ENCODE peak calls at places on chromosomes 16 and 17, in four cellular contexts. J, H, T and K are unnamed samples.

GRCh38 chr17:48037036-48037881 is at the start of gene COPZ2:
- DNase-seq in T (no peak), H (peak), J (no peak), K (peak)

GRCh38 chr16:30753596-30753995 is 5.4 kb downstream of the PHKG2 start:
- DNase-seq in J (no peak), H (no peak), T (no peak), K (no peak)

GRCh38 chr17:83053779-83054451 is 25.5 kb upstream of the METRNL start:
- DNase-seq in H (no peak), J (no peak), T (no peak), K (no peak)

GRCh38 chr17:77740481-77740880 is 218.0 kb upstream of the TNRC6C start:
- DNase-seq in T (no peak), H (no peak), J (no peak), K (peak)

GRCh38 chr17:72342582-72343527 is 222.0 kb downstream of the SOX9 start:
- DNase-seq in H (no peak), T (peak), J (no peak), K (no peak)

GRCh38 chr17:37160940-37161339 is 212.2 kb downstream of the AATF start:
- DNase-seq in J (no peak), T (no peak), H (no peak), K (no peak)

GRCh38 chr17:76682306-76682705 is 28.5 kb downstream of the MXRA7 start:
- DNase-seq in T (no peak), H (no peak), J (no peak), K (no peak)

GRCh38 chr17:46197526-46197925 is 4.3 kb upstream of the KANSL1 start:
- DNase-seq in J (no peak), H (no peak), T (no peak), K (no peak)

GRCh38 chr17:63698381-63698885 is 1.5 kb downstream of the LIMD2 start:
- DNase-seq in T (no peak), J (no peak), H (no peak), K (no peak)

GRCh38 chr16:90083139-90083538 is 6.0 kb upstream of the PRDM7 start:
- DNase-seq in T (no peak), H (no peak), J (no peak), K (no peak)

GRCh38 chr17:8161289-8162231 is 1.2 kb downstream of the VAMP2 start:
- DNase-seq in H (no peak), J (no peak), T (no peak), K (no peak)

GRCh38 chr16:22063888-22064467 is 28.4 kb upstream of the VWA3A start:
- DNase-seq in J (no peak), T (no peak), H (no peak), K (no peak)

GRCh38 chr17:72426948-72427760 is 306.3 kb downstream of the SOX9 start:
- DNase-seq in J (no peak), T (no peak), H (peak), K (no peak)

GRCh38 chr16:28165549-28166046 is 46.2 kb downstream of the XPO6 start:
- DNase-seq in J (no peak), H (no peak), T (no peak), K (no peak)

GRCh38 chr16:28157768-28158535 is 53.8 kb downstream of the XPO6 start:
- DNase-seq in T (no peak), H (no peak), J (no peak), K (no peak)

GRCh38 chr16:28163699-28164584 is 47.8 kb downstream of the XPO6 start:
- DNase-seq in H (no peak), J (no peak), T (no peak), K (no peak)

GRCh38 chr16:28162326-28162877 is 49.4 kb downstream of the XPO6 start:
- DNase-seq in J (no peak), H (no peak), T (no peak), K (no peak)

GRCh38 chr16:28161626-28162025 is 50.1 kb downstream of the XPO6 start:
- DNase-seq in H (no peak), J (no peak), T (no peak), K (no peak)
- TF ChIP-seq USF1 in H (no peak), J (no peak), T (no peak), K (no peak)

GRCh38 chr16:86067516-86067915 is 168.6 kb downstream of the IRF8 start:
- DNase-seq in J (no peak), H (no peak), T (no peak), K (no peak)

GRCh38 chr16:86069736-86070298 is 170.9 kb downstream of the IRF8 start:
- DNase-seq in J (no peak), T (no peak), H (no peak), K (no peak)

GRCh38 chr16:86067936-86068335 is 169.0 kb downstream of the IRF8 start:
- DNase-seq in T (no peak), H (no peak), J (no peak), K (no peak)

GRCh38 chr16:86070511-86070910 is 171.5 kb downstream of the IRF8 start:
- DNase-seq in T (no peak), H (no peak), J (no peak), K (no peak)

GRCh38 chr16:86068722-86069121 is 169.8 kb downstream of the IRF8 start:
- DNase-seq in J (no peak), T (no peak), H (no peak), K (no peak)
- TF ChIP-seq USF1 in J (no peak), T (no peak), H (no peak), K (no peak)

DNA sequence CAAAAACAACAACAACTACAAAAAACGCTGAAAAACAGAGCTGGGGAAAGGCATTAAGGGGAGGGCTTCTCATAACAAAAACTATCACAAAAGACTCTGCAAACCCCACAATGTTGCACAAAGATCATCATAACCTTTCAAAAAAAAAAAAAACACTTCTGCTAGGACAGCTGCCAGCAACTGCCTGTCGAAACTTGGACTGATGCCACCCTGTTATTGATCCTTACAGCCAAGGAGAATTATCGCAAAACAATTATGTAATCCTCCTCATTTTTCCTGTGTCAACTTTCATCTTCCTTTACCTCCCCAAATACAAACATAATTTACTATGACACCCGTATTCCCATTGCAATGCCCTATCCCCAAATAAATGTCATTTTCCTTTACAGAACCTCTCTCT is 9.3 kb downstream of the CCDC40 start:
- DNase-seq in H (no peak), J (no peak), T (no peak), K (no peak)
- TF ChIP-seq USF1 in H (no peak), J (no peak), T (no peak), K (no peak)

GRCh38 chr17:33204701-33205100 is 88.4 kb downstream of the ASIC2 start:
- DNase-seq in J (no peak), T (no peak), H (no peak), K (no peak)

GRCh38 chr17:33202796-33203195 is 90.3 kb downstream of the ASIC2 start:
- DNase-seq in T (no peak), J (no peak), H (no peak), K (no peak)

GRCh38 chr17:33207231-33207630 is 85.9 kb downstream of the ASIC2 start:
- DNase-seq in T (no peak), J (no peak), H (no peak), K (no peak)

GRCh38 chr17:33204156-33204555 is 88.9 kb downstream of the ASIC2 start:
- DNase-seq in H (no peak), T (no peak), J (no peak), K (no peak)

DNA sequence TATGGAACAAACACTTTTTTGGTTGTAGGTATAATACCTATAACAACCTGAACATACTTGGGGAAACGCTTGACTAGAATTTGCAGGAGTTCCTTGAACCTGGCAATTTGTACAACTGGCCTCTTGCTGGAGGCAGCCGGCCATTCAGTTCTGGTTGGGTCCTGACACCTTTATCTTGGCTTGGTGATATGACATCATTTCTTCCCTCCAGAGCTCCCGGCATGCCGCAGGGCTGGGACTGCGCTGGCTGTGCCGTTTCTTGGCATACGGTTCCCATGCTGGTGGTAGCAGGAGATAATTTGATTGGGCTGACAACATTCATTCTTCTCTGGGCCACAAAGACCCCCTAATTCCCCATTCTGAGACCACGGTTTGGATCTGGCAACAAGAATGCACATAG is 87.5 kb downstream of the ASIC2 start:
- DNase-seq in J (no peak), H (no peak), T (peak), K (no peak)
- TF ChIP-seq USF1 in J (no peak), H (no peak), T (no peak), K (no peak)

GRCh38 chr16:85286970-85287814 is 174.9 kb upstream of the CIBAR2 start:
- DNase-seq in J (no peak), T (peak), H (peak), K (no peak)

GRCh38 chr16:85286066-85286712 is 173.9 kb upstream of the CIBAR2 start:
- DNase-seq in T (no peak), H (peak), J (no peak), K (no peak)

GRCh38 chr16:85285681-85286065 is 173.4 kb upstream of the CIBAR2 start:
- DNase-seq in J (no peak), H (no peak), T (no peak), K (no peak)

GRCh38 chr16:85283305-85284050 is 171.2 kb upstream of the CIBAR2 start:
- DNase-seq in H (no peak), J (no peak), T (no peak), K (no peak)

GRCh38 chr16:85284138-85284897 is 172.0 kb upstream of the CIBAR2 start:
- DNase-seq in T (no peak), J (no peak), H (no peak), K (no peak)
- TF ChIP-seq USF1 in T (no peak), J (no peak), H (no peak), K (no peak)

GRCh38 chr16:11553371-11553770 is 33.3 kb downstream of the LITAF start:
- DNase-seq in T (no peak), J (no peak), H (no peak), K (no peak)

GRCh38 chr16:11552445-11552844 is 34.3 kb downstream of the LITAF start:
- DNase-seq in T (no peak), H (no peak), J (no peak), K (no peak)

GRCh38 chr16:11551842-11552241 is 34.9 kb downstream of the LITAF start:
- DNase-seq in H (no peak), J (no peak), T (no peak), K (no peak)

GRCh38 chr16:11554054-11554453 is 32.7 kb downstream of the LITAF start:
- DNase-seq in T (no peak), J (no peak), H (no peak), K (no peak)

GRCh38 chr16:11550651-11551498 is 35.8 kb downstream of the LITAF start:
- DNase-seq in J (no peak), H (no peak), T (no peak), K (no peak)
- TF ChIP-seq USF1 in J (no peak), H (no peak), T (no peak), K (no peak)

GRCh38 chr16:28863929-28864886 is 565 bp downstream of the SH2B1 start:
- DNase-seq in T (peak), H (peak), J (no peak), K (no peak)
- TF ChIP-seq USF1 in T (no peak), H (no peak), J (no peak), K (no peak)

DNA sequence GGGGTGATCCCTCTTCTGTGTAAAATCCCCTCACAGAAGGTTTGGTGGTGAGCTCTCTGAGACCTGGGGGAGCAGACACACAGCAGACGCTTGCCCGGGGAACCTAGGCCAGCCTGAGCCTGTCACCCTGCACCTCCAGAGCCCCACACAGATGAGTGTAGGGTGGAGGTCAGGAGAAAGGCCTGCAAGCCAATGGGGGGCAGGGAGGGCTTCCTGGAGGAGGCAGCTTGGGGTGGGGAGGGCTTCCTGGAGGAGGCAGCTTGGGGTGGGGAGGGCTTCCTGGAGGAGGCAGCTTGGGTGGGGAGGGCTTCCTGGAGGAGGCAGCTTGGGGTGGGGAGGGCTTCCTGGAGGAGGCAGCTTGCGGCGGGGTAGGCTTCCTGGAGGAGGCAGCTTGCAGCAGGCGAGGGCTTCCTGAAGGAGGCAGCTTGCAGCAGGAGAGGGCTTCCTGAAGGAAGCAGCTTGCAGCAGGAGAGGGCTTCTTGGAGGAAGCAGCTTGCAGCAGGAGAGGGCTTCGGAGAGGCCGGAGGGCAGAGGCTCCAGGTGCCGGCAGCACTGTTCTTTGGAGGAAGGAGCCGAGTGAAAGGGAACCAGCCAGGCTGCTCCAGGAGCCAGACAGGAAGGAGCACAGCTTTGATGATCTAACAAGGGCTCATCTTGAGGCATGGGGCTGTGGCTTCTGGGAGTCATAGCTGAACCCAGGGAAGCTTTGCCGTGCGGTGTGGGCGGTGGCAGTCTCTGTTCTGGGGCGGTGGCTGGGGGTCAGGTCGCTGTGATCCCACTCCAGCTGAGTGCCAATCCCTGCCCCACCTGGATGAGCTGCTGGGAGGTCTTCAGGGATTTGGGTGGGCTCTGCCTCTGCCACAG is 83.6 kb upstream of the ZNF469 start:
- DNase-seq in H (no peak), T (no peak), J (no peak), K (no peak)
- TF ChIP-seq USF1 in H (no peak), T (no peak), J (no peak), K (no peak)

DNA sequence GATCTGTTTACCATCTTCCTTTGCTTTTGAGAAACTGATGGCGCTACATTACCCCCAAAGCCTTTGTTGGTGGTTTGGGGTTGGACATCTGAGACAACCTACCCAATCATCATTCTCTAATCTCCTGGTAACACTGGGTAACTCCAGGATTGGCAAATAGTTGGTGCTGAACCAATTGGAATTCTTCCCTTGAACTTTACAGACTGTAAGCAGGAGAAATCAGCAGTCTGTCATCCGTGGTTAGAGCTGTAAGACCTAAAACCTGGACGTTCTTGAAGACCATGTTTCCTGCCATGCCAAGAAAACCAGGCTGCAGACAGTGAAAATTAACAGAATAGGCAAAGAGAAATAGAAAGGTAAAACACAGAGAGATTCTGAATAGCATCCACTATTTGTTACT is 398.8 kb upstream of the SALL1 start:
- DNase-seq in H (no peak), T (no peak), J (no peak), K (no peak)
- TF ChIP-seq USF1 in H (no peak), T (no peak), J (no peak), K (no peak)